ENCODE peak calls at places on chromosomes 13 and 19, in ten cellular contexts. V is brain microvascular endothelial cell; R is tibial artery; M is lower lobe of right lung; H is AG10803; Z is GM12865; X is epithelial cell of esophagus; S is CD8-positive, alpha-beta memory T cell; T is fibroblast of lung; N is K562. Y is an unnamed sample.

GRCh38 chr13:113922412-113923118 is 51.3 kb downstream of the C13orf46 start:
- DNase-seq in V (no peak), R (peak; percentile 59), M (no peak), H (peak; percentile 39), Z (no peak), X (no peak), S (no peak), T (no peak), N (no peak), Y (no peak)

GRCh38 chr13:61913183-61913582 is 497.5 kb upstream of the PCDH20 start:
- DNase-seq in V (no peak), R (no peak), M (no peak), H (no peak), Z (no peak), X (peak; percentile 1), S (no peak), T (peak; percentile 1), N (no peak), Y (no peak)

GRCh38 chr19:16261584-16262370 is 62.8 kb upstream of the KLF2 start:
- DNase-seq in V (no peak), R (no peak), M (no peak), H (no peak), Z (no peak), X (no peak), S (no peak), T (no peak), N (no peak), Y (peak; percentile 29)

GRCh38 chr19:2149980-2150793 is 1.2 kb downstream of the AP3D1 start:
- DNase-seq in V (no peak), R (no peak), M (peak; percentile 62), H (peak; percentile 42), Z (no peak), X (peak; percentile 56), S (no peak), T (no peak), N (peak; percentile 50), Y (no peak)

GRCh38 chr19:38617283-38617763 is 430 bp downstream of the MAP4K1 start:
- DNase-seq in V (no peak), R (no peak), M (no peak), H (no peak), Z (peak; percentile 51), X (no peak), S (no peak), T (no peak), N (no peak), Y (no peak)

GRCh38 chr13:114203536-114203935 is 24.5 kb downstream of the CFAP97D2 start:
- DNase-seq in V (no peak), R (no peak), M (no peak), H (no peak), Z (no peak), X (peak; percentile 63), S (no peak), T (no peak), N (no peak), Y (no peak)

GRCh38 chr19:1270168-1270853 is 1.2 kb downstream of the CIRBP start:
- DNase-seq in V (no peak), R (no peak), M (no peak), H (no peak), Z (no peak), X (no peak), S (no peak), T (no peak), N (no peak), Y (no peak)

GRCh38 chr19:33202546-33203507 is 8.7 kb downstream of the LRP3 start:
- DNase-seq in V (no peak), R (no peak), M (no peak), H (no peak), Z (no peak), X (no peak), S (no peak), T (no peak), N (no peak), Y (peak; percentile 56)

GRCh38 chr13:52348983-52349780 is 56.8 kb downstream of the THSD1 start:
- DNase-seq in V (peak; percentile 46), R (no peak), M (no peak), H (peak; percentile 80), Z (peak; percentile 5), X (peak; percentile 98), S (no peak), T (peak; percentile 62), N (no peak), Y (no peak)

GRCh38 chr19:29524201-29524911 is 1.4 kb upstream of the VSTM2B start:
- DNase-seq in V (no peak), R (no peak), M (peak; percentile 18), H (no peak), Z (no peak), X (no peak), S (no peak), T (no peak), N (no peak), Y (peak; percentile 79)

GRCh38 chr13:74061939-74062595 is 72.1 kb downstream of the KLF12 start:
- DNase-seq in V (peak; percentile 71), R (no peak), M (no peak), H (peak; percentile 74), Z (peak; percentile 84), X (no peak), S (no peak), T (peak; percentile 50), N (no peak), Y (no peak)

GRCh38 chr13:48402325-48402962 is 10.5 kb downstream of the LPAR6 start:
- DNase-seq in V (no peak), R (no peak), M (no peak), H (no peak), Z (peak; percentile 35), X (peak; percentile 29), S (no peak), T (no peak), N (no peak), Y (no peak)

GRCh38 chr13:48400090-48400694 is 12.7 kb downstream of the LPAR6 start:
- DNase-seq in V (no peak), R (no peak), M (no peak), H (peak; percentile 24), Z (no peak), X (peak; percentile 50), S (no peak), T (no peak), N (no peak), Y (no peak)

GRCh38 chr13:48400820-48401219 is 12.1 kb downstream of the LPAR6 start:
- DNase-seq in V (peak; percentile 14), R (no peak), M (no peak), H (peak; percentile 79), Z (peak; percentile 18), X (peak; percentile 95), S (no peak), T (peak; percentile 69), N (no peak), Y (no peak)

GRCh38 chr13:48403151-48403631 is 9.7 kb downstream of the LPAR6 start:
- DNase-seq in V (no peak), R (no peak), M (no peak), H (peak; percentile 37), Z (peak; percentile 67), X (no peak), S (no peak), T (peak; percentile 63), N (no peak), Y (no peak)

GRCh38 chr13:48401480-48401879 is 11.4 kb downstream of the LPAR6 start:
- DNase-seq in V (no peak), R (no peak), M (no peak), H (peak; percentile 39), Z (no peak), X (no peak), S (no peak), T (no peak), N (no peak), Y (no peak)
- H3K4me3 ChIP-seq in V (no peak overlapping the region), R (no peak overlapping the region), M (no peak overlapping the region), H (no peak overlapping the region), Z (no peak overlapping the region), X (no peak overlapping the region), S (no peak overlapping the region), T (no peak overlapping the region), N (no peak overlapping the region), Y (no peak overlapping the region)

GRCh38 chr13:98199480-98199879 is 22.4 kb upstream of the RNF113B start:
- DNase-seq in V (no peak), R (no peak), M (no peak), H (no peak), Z (no peak), X (no peak), S (no peak), T (no peak), N (no peak), Y (peak; percentile 49)
- H3K4me3 ChIP-seq in V (no peak overlapping the region), R (no peak overlapping the region), M (no peak overlapping the region), H (no peak overlapping the region), Z (no peak overlapping the region), X (no peak overlapping the region), S (no peak overlapping the region), T (no peak overlapping the region), N (no peak overlapping the region), Y (no peak overlapping the region)

GRCh38 chr13:100722517-100722916 is 47.9 kb upstream of the TMTC4 start:
- DNase-seq in V (no peak), R (no peak), M (no peak), H (no peak), Z (no peak), X (no peak), S (no peak), T (no peak), N (no peak), Y (peak; percentile 39)

GRCh38 chr13:100724568-100724967 is 50.0 kb upstream of the TMTC4 start:
- DNase-seq in V (no peak), R (no peak), M (no peak), H (no peak), Z (no peak), X (peak; percentile 27), S (no peak), T (no peak), N (no peak), Y (no peak)

GRCh38 chr13:100725472-100725871 is 50.9 kb upstream of the TMTC4 start:
- DNase-seq in V (no peak), R (no peak), M (no peak), H (no peak), Z (peak; percentile 21), X (no peak), S (no peak), T (no peak), N (no peak), Y (no peak)

GRCh38 chr13:100721885-100722512 is 47.4 kb upstream of the TMTC4 start:
- DNase-seq in V (peak; percentile 53), R (no peak), M (no peak), H (peak; percentile 44), Z (peak; percentile 60), X (peak; percentile 57), S (peak; percentile 8), T (peak; percentile 54), N (peak; percentile 41), Y (peak; percentile 72)
- H3K4me3 ChIP-seq in V (no peak overlapping the region), R (no peak overlapping the region), M (no peak overlapping the region), H (no peak overlapping the region), Z (no peak overlapping the region), X (no peak overlapping the region), S (no peak overlapping the region), T (no peak overlapping the region), N (no peak overlapping the region), Y (no peak overlapping the region)

GRCh38 chr13:20525601-20526544 is at the start of gene CRYL1:
- DNase-seq in V (peak; percentile 56), R (peak; percentile 88), M (peak; percentile 87), H (peak; percentile 48), Z (peak; percentile 77), X (peak; percentile 71), S (peak; percentile 68), T (peak; percentile 52), N (peak; percentile 88), Y (peak; percentile 87)
- H3K4me3 ChIP-seq in V (peak within 1 kb of the TSS; percentile 77), R (peak within 1 kb of the TSS; percentile 97), M (peak within 1 kb of the TSS; percentile 95), H (peak within 1 kb of the TSS; percentile 82), Z (peak within 1 kb of the TSS; percentile 71), X (peak within 1 kb of the TSS; percentile 69), S (peak within 1 kb of the TSS; percentile 98), T (peak within 1 kb of the TSS; percentile 81), N (peak within 1 kb of the TSS; percentile 71), Y (peak within 1 kb of the TSS; percentile 53)

GRCh38 chr19:35846038-35846668 is 6.2 kb downstream of the NPHS1 start:
- DNase-seq in V (no peak), R (no peak), M (no peak), H (no peak), Z (no peak), X (no peak), S (no peak), T (no peak), N (no peak), Y (peak; percentile 85)
- H3K4me3 ChIP-seq in V (no peak overlapping the region), R (no peak overlapping the region), M (peak overlapping the region; percentile 37), H (no peak overlapping the region), Z (no peak overlapping the region), X (no peak overlapping the region), S (no peak overlapping the region), T (no peak overlapping the region), N (no peak overlapping the region), Y (peak overlapping the region; percentile 43)

Y was measured in H7.